ENCODE peak calls at places on chromosomes 2 and 18, in ten cellular contexts. Y is HFFc6; R is ELF-1; T is COR-L47; M is NCI-H2081; G is hypothalamus; K is bronchial epithelial cell; V is GDM1; Z is stromal cell of bone marrow; W is stimulated activated CD4-positive, alpha-beta T cell treated with anti-CD3 and anti-CD28 coated beads, TNF-alpha, amount 100 ng/mL, for 1 hour. X is an unnamed sample.

GRCh38 chr2:191612496-191612895 is 65.4 kb upstream of the NABP1 start:
- DNase-seq in Y (peak; percentile 96), Z (peak; percentile 75), M (no peak), V (no peak), G (no peak), W (no peak), K (peak; percentile 97), T (no peak), R (no peak), X (no peak)

GRCh38 chr18:57776354-57776753 is 26.8 kb downstream of the ATP8B1 start:
- DNase-seq in V (no peak), M (no peak), Z (no peak), Y (no peak), W (no peak), G (no peak), T (no peak), K (peak; percentile 47), R (no peak), X (no peak)

GRCh38 chr2:170339324-170339723 is 161.4 kb downstream of the MYO3B start:
- DNase-seq in G (no peak), Z (no peak), W (no peak), Y (no peak), K (no peak), R (no peak), V (no peak), M (peak; percentile 64), T (peak; percentile 49), X (no peak)

GRCh38 chr18:7272268-7273049 is 41.6 kb downstream of the LRRC30 start:
- DNase-seq in R (peak; percentile 73), W (no peak), G (no peak), T (peak; percentile 87), V (peak; percentile 58), Z (peak; percentile 53), K (peak; percentile 65), Y (peak; percentile 31), M (peak; percentile 50), X (no peak)

GRCh38 chr2:219482674-219483405 is 15.9 kb upstream of the GMPPA start:
- DNase-seq in Z (no peak), G (no peak), W (no peak), M (no peak), R (no peak), Y (no peak), K (no peak), V (no peak), T (no peak), X (no peak)

GRCh38 chr2:119197529-119198266 is 25.9 kb upstream of the STEAP3 start:
- DNase-seq in M (no peak), R (no peak), K (no peak), W (no peak), T (no peak), Z (no peak), Y (no peak), G (no peak), V (no peak), X (no peak)

GRCh38 chr2:120471166-120471565 is 125.2 kb downstream of the INHBB start:
- DNase-seq in W (no peak), V (no peak), R (no peak), Z (no peak), T (no peak), Y (no peak), K (no peak), G (no peak), M (no peak), X (no peak)

GRCh38 chr2:198282061-198282460 is 477.7 kb downstream of the PLCL1 start:
- DNase-seq in Y (no peak), G (no peak), K (no peak), Z (no peak), V (no peak), T (no peak), M (no peak), R (no peak), W (no peak), X (no peak)

GRCh38 chr2:106579750-106580197 is 92.6 kb downstream of the CD8B2 start:
- DNase-seq in G (no peak), M (no peak), Z (no peak), K (no peak), T (no peak), R (no peak), W (no peak), V (no peak), Y (no peak), X (no peak)

GRCh38 chr2:10513201-10513600 is 65.1 kb upstream of the ODC1 start:
- DNase-seq in K (no peak), Y (no peak), Z (no peak), R (no peak), T (no peak), G (no peak), W (no peak), M (no peak), V (no peak), X (no peak)

GRCh38 chr2:24594283-24594682 is 103.2 kb downstream of the NCOA1 start:
- DNase-seq in T (no peak), G (no peak), K (no peak), V (no peak), W (no peak), R (no peak), M (no peak), Y (no peak), Z (no peak), X (no peak)

GRCh38 chr2:240250985-240251847 is 110.8 kb upstream of the OTOS start:
- DNase-seq in T (peak; percentile 5), G (no peak), V (no peak), K (peak; percentile 71), Y (peak; percentile 84), M (no peak), R (peak; percentile 91), Z (peak; percentile 88), W (no peak), X (peak; percentile 12)

GRCh38 chr2:119240311-119241204 is 16.9 kb downstream of the STEAP3 start:
- DNase-seq in V (no peak), M (peak; percentile 84), K (peak; percentile 84), R (peak; percentile 80), W (no peak), Y (peak; percentile 70), T (peak; percentile 73), G (no peak), Z (no peak), X (no peak)

GRCh38 chr2:132668189-132668833 is 1.7 kb downstream of the LYPD1 start:
- DNase-seq in R (peak; percentile 62), M (no peak), W (no peak), Y (no peak), V (no peak), T (no peak), K (no peak), Z (no peak), G (no peak), X (no peak)

GRCh38 chr2:29747786-29748470 is 173.5 kb downstream of the ALK start:
- DNase-seq in W (no peak), V (no peak), M (no peak), Z (peak; percentile 95), T (no peak), G (no peak), Y (peak; percentile 94), K (peak; percentile 100), R (no peak), X (no peak)

GRCh38 chr2:215218587-215219577 is 80.5 kb upstream of the ABCA12 start:
- DNase-seq in R (no peak), K (peak; percentile 83), Y (peak; percentile 12), M (no peak), Z (no peak), G (no peak), T (peak; percentile 38), W (no peak), V (no peak), X (no peak)

GRCh38 chr2:174485763-174486613 is 841 bp downstream of the GPR155 start:
- DNase-seq in Z (no peak), T (no peak), Y (peak; percentile 29), R (peak; percentile 32), V (no peak), K (no peak), G (no peak), W (no peak), M (no peak), X (no peak)

GRCh38 chr2:134128746-134129145 is 125.1 kb upstream of the MGAT5 start:
- DNase-seq in V (no peak), G (no peak), W (no peak), Y (no peak), Z (no peak), T (no peak), M (no peak), K (no peak), R (no peak), X (no peak)

GRCh38 chr2:26344581-26345283 is 1.2 kb upstream of the SELENOI start:
- DNase-seq in M (no peak), Y (no peak), T (no peak), G (no peak), K (peak; percentile 81), V (no peak), Z (no peak), W (peak; percentile 12), R (peak; percentile 81), X (no peak)

GRCh38 chr2:168427451-168427850 is 28.6 kb upstream of the CERS6 start:
- DNase-seq in K (no peak), T (no peak), V (no peak), Z (peak; percentile 74), Y (peak; percentile 48), G (no peak), W (no peak), M (no peak), R (peak; percentile 12), X (no peak)

GRCh38 chr18:79496978-79497637 is 101.4 kb downstream of the NFATC1 start:
- DNase-seq in V (no peak), W (no peak), R (peak; percentile 4), Z (no peak), M (peak; percentile 19), Y (no peak), K (no peak), G (no peak), T (peak; percentile 87), X (no peak)

GRCh38 chr18:58559427-58560186 is 69.3 kb downstream of the ALPK2 start:
- DNase-seq in R (no peak), Y (no peak), G (no peak), W (no peak), M (no peak), V (no peak), T (no peak), Z (no peak), K (no peak), X (no peak)

GRCh38 chr2:152657042-152657441 is 60.2 kb downstream of the PRPF40A start:
- DNase-seq in V (no peak), M (no peak), G (no peak), K (peak; percentile 51), Z (no peak), R (no peak), Y (no peak), T (no peak), W (no peak), X (no peak)